ENCODE peak calls at places on chromosome 4, in seven cellular contexts. P is KG1; U is transverse colon; J is activated naive CD4-positive, alpha-beta T cell treated with anti-CD3 and anti-CD28 coated beads for 36 hours; R is amygdala; E is natural killer cell; V is left lung. N is an unnamed sample.
A peak's percentile ranks its signal among the peaks of the same experiment; 100 is the strongest.

GRCh38 chr4:13933163-13933562 is 305.6 kb upstream of the BOD1L1 start:
- DNase-seq in U (no peak), E (no peak), R (no peak), V (no peak), P (no peak), J (no peak), N (no peak)

GRCh38 chr4:108168213-108168671 is 490 bp downstream of the LEF1 start:
- DNase-seq in U (no peak), E (no peak), R (no peak), J (no peak), V (no peak), P (peak; percentile 52), N (no peak)

GRCh38 chr4:20326977-20327376 is 75.3 kb downstream of the SLIT2 start:
- DNase-seq in P (no peak), U (no peak), R (no peak), E (no peak), J (no peak), V (no peak), N (no peak)

GRCh38 chr4:76589872-76590846 is 155.1 kb downstream of the SHROOM3 start:
- DNase-seq in J (no peak), R (no peak), V (peak; percentile 82), E (no peak), P (no peak), U (peak; percentile 51), N (no peak)

GRCh38 chr4:151117371-151117962 is 18.0 kb downstream of the RPS3A start:
- DNase-seq in P (no peak), U (peak; percentile 63), E (no peak), V (no peak), J (peak; percentile 77), R (no peak), N (no peak)

GRCh38 chr4:124265701-124266100 is 446.8 kb downstream of the ANKRD50 start:
- DNase-seq in J (no peak), R (no peak), E (no peak), P (no peak), V (no peak), U (no peak), N (no peak)

GRCh38 chr4:109864134-109864533 is 16.2 kb downstream of the LRIT3 start:
- DNase-seq in R (no peak), U (no peak), V (no peak), J (no peak), P (no peak), E (no peak), N (no peak)

GRCh38 chr4:29459926-29460325 is 1260.2 kb upstream of the PCDH7 start:
- DNase-seq in V (no peak), U (no peak), J (no peak), E (no peak), R (no peak), P (no peak), N (no peak)

GRCh38 chr4:111837761-111838160 is 307.5 kb upstream of the FAM241A start:
- DNase-seq in P (no peak), V (no peak), R (no peak), E (no peak), J (no peak), U (no peak), N (no peak)

GRCh38 chr4:69713593-69713992 is 46.8 kb downstream of the SULT1B1 start:
- DNase-seq in U (no peak), V (no peak), J (no peak), E (no peak), P (no peak), R (no peak), N (no peak)

GRCh38 chr4:2637956-2638552 is 101.6 kb downstream of the FAM193A start:
- DNase-seq in J (no peak), V (no peak), R (no peak), U (no peak), P (no peak), E (no peak), N (no peak)

GRCh38 chr4:99021386-99021785 is 25.9 kb downstream of the METAP1 start:
- DNase-seq in E (no peak), P (no peak), R (no peak), U (no peak), V (no peak), J (no peak), N (no peak)

GRCh38 chr4:3705236-3705987 is 60.8 kb upstream of the ADRA2C start:
- DNase-seq in V (peak; percentile 75), P (no peak), E (no peak), J (no peak), U (no peak), R (no peak), N (no peak)

GRCh38 chr4:63361628-63362027 is 1047.6 kb downstream of the TECRL start:
- DNase-seq in P (no peak), R (no peak), V (no peak), J (no peak), U (no peak), E (no peak), N (no peak)

GRCh38 chr4:113636438-113636818 is 125.1 kb downstream of the CAMK2D start:
- DNase-seq in P (peak; percentile 62), V (no peak), J (peak; percentile 26), E (no peak), U (no peak), R (no peak), N (no peak)

GRCh38 chr4:41077628-41078027 is 136.7 kb downstream of the APBB2 start:
- DNase-seq in R (no peak), U (no peak), E (no peak), V (no peak), J (no peak), P (no peak), N (no peak)

GRCh38 chr4:85496933-85497332 is 22.0 kb downstream of the ARHGAP24 start:
- DNase-seq in J (no peak), P (no peak), E (no peak), V (no peak), U (no peak), R (no peak), N (no peak)

GRCh38 chr4:96073446-96073845 is 233.6 kb downstream of the PDHA2 start:
- DNase-seq in V (no peak), E (no peak), U (no peak), P (no peak), J (no peak), R (no peak), N (no peak)

GRCh38 chr4:188992706-188993105 is 853.5 kb downstream of the TRIML1 start:
- DNase-seq in E (no peak), J (no peak), R (no peak), P (no peak), V (no peak), U (no peak), N (no peak)

GRCh38 chr4:28973591-28974350 is 1746.4 kb upstream of the PCDH7 start:
- DNase-seq in U (no peak), R (no peak), E (no peak), V (no peak), P (no peak), J (no peak), N (no peak)

GRCh38 chr4:8769645-8770517 is 101.8 kb downstream of the HMX1 start:
- DNase-seq in V (peak; percentile 75), R (no peak), U (no peak), J (no peak), P (no peak), E (no peak), N (no peak)

GRCh38 chr4:63851496-63851895 is 557.8 kb downstream of the TECRL start:
- DNase-seq in V (no peak), U (no peak), P (no peak), J (no peak), E (no peak), R (no peak), N (no peak)

GRCh38 chr4:8471211-8471875 is 30.8 kb downstream of the TRMT44 start:
- DNase-seq in V (no peak), R (no peak), P (no peak), J (no peak), U (no peak), E (no peak), N (no peak)

GRCh38 chr4:70754990-70755688 is 33.4 kb downstream of the RUFY3 start:
- DNase-seq in P (no peak), E (no peak), U (no peak), J (no peak), V (no peak), R (no peak), N (no peak)

GRCh38 chr4:153471691-153472080 is 5.5 kb downstream of the TMEM131L start:
- DNase-seq in E (peak; percentile 33), P (no peak), R (no peak), V (no peak), J (peak; percentile 85), U (no peak), N (no peak)

GRCh38 chr4:143581331-143581961 is 67.9 kb downstream of the SMARCA5 start:
- DNase-seq in P (no peak), V (peak; percentile 44), E (no peak), U (no peak), R (no peak), J (no peak), N (no peak)

GRCh38 chr4:78772526-78773084 is 3.5 kb upstream of the BMP2K start:
- DNase-seq in P (no peak), J (no peak), V (no peak), U (no peak), E (no peak), R (no peak), N (no peak)

GRCh38 chr4:8427761-8428287 is 12.7 kb downstream of the ACOX3 start:
- DNase-seq in R (no peak), E (no peak), P (no peak), V (no peak), J (no peak), U (peak; percentile 17), N (no peak)

GRCh38 chr4:47065099-47065498 is 33.7 kb downstream of the GABRB1 start:
- DNase-seq in V (no peak), E (no peak), U (no peak), J (no peak), P (no peak), R (peak; percentile 28), N (no peak)

GRCh38 chr4:10204401-10205058 is 87.9 kb upstream of the WDR1 start:
- DNase-seq in R (no peak), P (no peak), J (no peak), U (no peak), V (peak; percentile 47), E (no peak), N (no peak)

GRCh38 chr4:65624651-65625050 is 45.6 kb downstream of the EPHA5 start:
- DNase-seq in E (no peak), V (no peak), R (no peak), P (no peak), U (no peak), J (no peak), N (no peak)

GRCh38 chr4:149959391-149959790 is 118.9 kb upstream of the DCLK2 start:
- DNase-seq in V (no peak), P (no peak), U (no peak), R (no peak), J (no peak), E (no peak), N (no peak)

GRCh38 chr4:167842487-167842886 is 249.8 kb upstream of the ANXA10 start:
- DNase-seq in V (no peak), R (no peak), P (no peak), J (no peak), U (no peak), E (no peak), N (no peak)

GRCh38 chr4:81781824-81782223 is 310.1 kb upstream of the RASGEF1B start:
- DNase-seq in E (no peak), R (no peak), P (no peak), J (no peak), U (no peak), V (no peak), N (no peak)

GRCh38 chr4:170106899-170107298 is 17.1 kb upstream of the AADAT start:
- DNase-seq in J (no peak), U (no peak), V (no peak), P (no peak), R (no peak), E (no peak), N (no peak)